ENCODE peak calls at places on chromosomes 11 and 22, in eight cellular contexts. One of them, this sample, is unnamed.

GRCh38 chr11:68890490-68891231 is 13.0 kb downstream of the MRPL21 start:
- DNase-seq in lower lobe of right lung: peak
- DNase-seq in hepatocyte: peak
- DNase-seq in choroid plexus epithelial cell: peak
- DNase-seq in SK-N-SH: peak
- DNase-seq in AG09309: peak
- DNase-seq in bronchial epithelial cell: no peak
- DNase-seq in astrocyte of the cerebellum: peak
- DNase-seq in this sample: peak

GRCh38 chr11:31968774-31969433 is 122.0 kb upstream of the RCN1 start:
- DNase-seq in lower lobe of right lung: no peak
- DNase-seq in hepatocyte: peak
- DNase-seq in choroid plexus epithelial cell: peak
- DNase-seq in SK-N-SH: peak
- DNase-seq in AG09309: peak
- DNase-seq in bronchial epithelial cell: peak
- DNase-seq in astrocyte of the cerebellum: peak
- DNase-seq in this sample: peak

GRCh38 chr11:130721736-130722135 is 194.5 kb downstream of the SNX19 start:
- DNase-seq in lower lobe of right lung: no peak
- DNase-seq in hepatocyte: no peak
- DNase-seq in choroid plexus epithelial cell: peak
- DNase-seq in SK-N-SH: no peak
- DNase-seq in AG09309: no peak
- DNase-seq in bronchial epithelial cell: peak
- DNase-seq in astrocyte of the cerebellum: no peak
- DNase-seq in this sample: peak

GRCh38 chr11:124302756-124303155 is 11.0 kb downstream of the OR8D1 start:
- DNase-seq in lower lobe of right lung: no peak
- DNase-seq in hepatocyte: no peak
- DNase-seq in choroid plexus epithelial cell: peak
- DNase-seq in SK-N-SH: no peak
- DNase-seq in AG09309: no peak
- DNase-seq in bronchial epithelial cell: no peak
- DNase-seq in astrocyte of the cerebellum: no peak
- DNase-seq in this sample: peak

GRCh38 chr11:129749141-129749540 is 66.5 kb upstream of the TMEM45B start:
- DNase-seq in lower lobe of right lung: no peak
- DNase-seq in hepatocyte: no peak
- DNase-seq in choroid plexus epithelial cell: no peak
- DNase-seq in SK-N-SH: no peak
- DNase-seq in AG09309: no peak
- DNase-seq in bronchial epithelial cell: no peak
- DNase-seq in astrocyte of the cerebellum: no peak
- DNase-seq in this sample: no peak

GRCh38 chr22:17303840-17304779 is 65.2 kb upstream of the CECR2 start:
- DNase-seq in lower lobe of right lung: no peak
- DNase-seq in hepatocyte: no peak
- DNase-seq in choroid plexus epithelial cell: no peak
- DNase-seq in SK-N-SH: no peak
- DNase-seq in AG09309: no peak
- DNase-seq in bronchial epithelial cell: no peak
- DNase-seq in astrocyte of the cerebellum: no peak
- DNase-seq in this sample: no peak

GRCh38 chr11:23164022-23164421 is 303.7 kb upstream of the CCDC179 start:
- DNase-seq in lower lobe of right lung: no peak
- DNase-seq in hepatocyte: no peak
- DNase-seq in choroid plexus epithelial cell: no peak
- DNase-seq in SK-N-SH: no peak
- DNase-seq in AG09309: no peak
- DNase-seq in bronchial epithelial cell: no peak
- DNase-seq in astrocyte of the cerebellum: no peak
- DNase-seq in this sample: no peak

GRCh38 chr22:19713650-19714319 is 518 bp upstream of the SEPTIN5 start:
- DNase-seq in lower lobe of right lung: no peak
- DNase-seq in hepatocyte: peak
- DNase-seq in choroid plexus epithelial cell: no peak
- DNase-seq in SK-N-SH: peak
- DNase-seq in AG09309: no peak
- DNase-seq in bronchial epithelial cell: no peak
- DNase-seq in astrocyte of the cerebellum: no peak
- DNase-seq in this sample: no peak

GRCh38 chr11:4093519-4094347 is 866 bp upstream of the RRM1 start:
- DNase-seq in lower lobe of right lung: no peak
- DNase-seq in hepatocyte: no peak
- DNase-seq in choroid plexus epithelial cell: no peak
- DNase-seq in SK-N-SH: no peak
- DNase-seq in AG09309: no peak
- DNase-seq in bronchial epithelial cell: peak
- DNase-seq in astrocyte of the cerebellum: no peak
- DNase-seq in this sample: peak

GRCh38 chr11:1116666-1117390 is 40.9 kb upstream of the MUC5AC start:
- DNase-seq in lower lobe of right lung: no peak
- DNase-seq in hepatocyte: no peak
- DNase-seq in choroid plexus epithelial cell: no peak
- DNase-seq in SK-N-SH: no peak
- DNase-seq in AG09309: no peak
- DNase-seq in bronchial epithelial cell: no peak
- DNase-seq in astrocyte of the cerebellum: no peak
- DNase-seq in this sample: no peak

GRCh38 chr11:69000831-69001245 is 12.2 kb downstream of the MRGPRF start:
- DNase-seq in lower lobe of right lung: peak
- DNase-seq in hepatocyte: peak
- DNase-seq in choroid plexus epithelial cell: peak
- DNase-seq in SK-N-SH: peak
- DNase-seq in AG09309: peak
- DNase-seq in bronchial epithelial cell: peak
- DNase-seq in astrocyte of the cerebellum: peak
- DNase-seq in this sample: peak

GRCh38 chr11:10181811-10182210 is 112.2 kb downstream of the SBF2 start:
- DNase-seq in lower lobe of right lung: no peak
- DNase-seq in hepatocyte: peak
- DNase-seq in choroid plexus epithelial cell: peak
- DNase-seq in SK-N-SH: peak
- DNase-seq in AG09309: peak
- DNase-seq in bronchial epithelial cell: peak
- DNase-seq in astrocyte of the cerebellum: peak
- DNase-seq in this sample: peak

GRCh38 chr22:30860176-30861105 is 108.1 kb downstream of the MORC2 start:
- DNase-seq in lower lobe of right lung: no peak
- DNase-seq in hepatocyte: peak
- DNase-seq in choroid plexus epithelial cell: no peak
- DNase-seq in SK-N-SH: peak
- DNase-seq in AG09309: no peak
- DNase-seq in bronchial epithelial cell: no peak
- DNase-seq in astrocyte of the cerebellum: no peak
- DNase-seq in this sample: no peak

GRCh38 chr11:3021125-3021524 is 29.0 kb upstream of the NAP1L4 start:
- DNase-seq in lower lobe of right lung: no peak
- DNase-seq in hepatocyte: peak
- DNase-seq in choroid plexus epithelial cell: peak
- DNase-seq in SK-N-SH: peak
- DNase-seq in AG09309: no peak
- DNase-seq in bronchial epithelial cell: peak
- DNase-seq in astrocyte of the cerebellum: no peak
- DNase-seq in this sample: peak

GRCh38 chr11:70603064-70603755 is 204.9 kb downstream of the CTTN start:
- DNase-seq in lower lobe of right lung: no peak
- DNase-seq in hepatocyte: no peak
- DNase-seq in choroid plexus epithelial cell: no peak
- DNase-seq in SK-N-SH: no peak
- DNase-seq in AG09309: no peak
- DNase-seq in bronchial epithelial cell: no peak
- DNase-seq in astrocyte of the cerebellum: no peak
- DNase-seq in this sample: no peak

GRCh38 chr11:65066805-65067291 is 8.5 kb upstream of the NAALADL1 start:
- DNase-seq in lower lobe of right lung: no peak
- DNase-seq in hepatocyte: no peak
- DNase-seq in choroid plexus epithelial cell: no peak
- DNase-seq in SK-N-SH: no peak
- DNase-seq in AG09309: no peak
- DNase-seq in bronchial epithelial cell: no peak
- DNase-seq in astrocyte of the cerebellum: no peak
- DNase-seq in this sample: no peak

GRCh38 chr11:58592760-58593472 is 14.1 kb downstream of the ZFP91 start:
- DNase-seq in lower lobe of right lung: no peak
- DNase-seq in hepatocyte: peak
- DNase-seq in choroid plexus epithelial cell: peak
- DNase-seq in SK-N-SH: no peak
- DNase-seq in AG09309: no peak
- DNase-seq in bronchial epithelial cell: peak
- DNase-seq in astrocyte of the cerebellum: no peak
- DNase-seq in this sample: no peak

GRCh38 chr11:94800394-94800793 is 32.2 kb downstream of the AMOTL1 start:
- DNase-seq in lower lobe of right lung: no peak
- DNase-seq in hepatocyte: peak
- DNase-seq in choroid plexus epithelial cell: no peak
- DNase-seq in SK-N-SH: no peak
- DNase-seq in AG09309: peak
- DNase-seq in bronchial epithelial cell: no peak
- DNase-seq in astrocyte of the cerebellum: peak
- DNase-seq in this sample: no peak

DNA sequence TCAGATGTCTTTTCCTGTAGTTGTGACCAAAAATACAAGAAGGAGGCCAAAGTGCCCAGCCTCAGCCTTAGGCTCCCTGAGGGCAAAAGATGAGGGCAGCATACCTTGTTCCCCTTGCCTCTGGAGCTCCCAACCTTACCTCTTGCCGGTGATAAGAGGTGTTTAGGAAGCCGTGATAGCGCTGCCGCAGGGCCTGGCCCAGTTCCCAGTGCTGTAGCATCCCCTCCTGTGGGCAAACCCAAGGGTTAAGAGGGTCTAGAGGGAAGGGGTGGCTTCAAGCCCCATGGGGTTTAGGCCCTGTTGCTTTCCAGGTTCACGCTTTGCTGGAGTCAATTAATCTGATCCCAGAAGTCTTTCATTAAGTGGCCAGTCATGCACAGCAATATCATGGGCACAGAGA is 1.1 kb downstream of the ACP2 start:
- DNase-seq in lower lobe of right lung: no peak
- DNase-seq in hepatocyte: no peak
- DNase-seq in choroid plexus epithelial cell: no peak
- DNase-seq in SK-N-SH: peak
- DNase-seq in AG09309: no peak
- DNase-seq in bronchial epithelial cell: no peak
- DNase-seq in astrocyte of the cerebellum: no peak
- DNase-seq in this sample: no peak
- H3K4me3 ChIP-seq in lower lobe of right lung: peak
- H3K4me3 ChIP-seq in hepatocyte: no peak
- H3K4me3 ChIP-seq in choroid plexus epithelial cell: no peak
- H3K4me3 ChIP-seq in SK-N-SH: peak
- H3K4me3 ChIP-seq in AG09309: no peak
- H3K4me3 ChIP-seq in bronchial epithelial cell: no peak
- H3K4me3 ChIP-seq in astrocyte of the cerebellum: peak
- H3K4me3 ChIP-seq in this sample: no peak

GRCh38 chr11:75022289-75022688 is 33.6 kb downstream of the NEU3 start:
- DNase-seq in lower lobe of right lung: no peak
- DNase-seq in hepatocyte: no peak
- DNase-seq in choroid plexus epithelial cell: no peak
- DNase-seq in SK-N-SH: no peak
- DNase-seq in AG09309: no peak
- DNase-seq in bronchial epithelial cell: peak
- DNase-seq in astrocyte of the cerebellum: no peak
- DNase-seq in this sample: no peak
- TF ChIP-seq CTCF in lower lobe of right lung: no peak
- TF ChIP-seq CTCF in hepatocyte: no peak
- TF ChIP-seq CTCF in choroid plexus epithelial cell: no peak
- TF ChIP-seq CTCF in SK-N-SH: no peak
- TF ChIP-seq CTCF in AG09309: no peak
- TF ChIP-seq CTCF in bronchial epithelial cell: no peak
- TF ChIP-seq CTCF in astrocyte of the cerebellum: no peak
- TF ChIP-seq CTCF in this sample: no peak

DNA sequence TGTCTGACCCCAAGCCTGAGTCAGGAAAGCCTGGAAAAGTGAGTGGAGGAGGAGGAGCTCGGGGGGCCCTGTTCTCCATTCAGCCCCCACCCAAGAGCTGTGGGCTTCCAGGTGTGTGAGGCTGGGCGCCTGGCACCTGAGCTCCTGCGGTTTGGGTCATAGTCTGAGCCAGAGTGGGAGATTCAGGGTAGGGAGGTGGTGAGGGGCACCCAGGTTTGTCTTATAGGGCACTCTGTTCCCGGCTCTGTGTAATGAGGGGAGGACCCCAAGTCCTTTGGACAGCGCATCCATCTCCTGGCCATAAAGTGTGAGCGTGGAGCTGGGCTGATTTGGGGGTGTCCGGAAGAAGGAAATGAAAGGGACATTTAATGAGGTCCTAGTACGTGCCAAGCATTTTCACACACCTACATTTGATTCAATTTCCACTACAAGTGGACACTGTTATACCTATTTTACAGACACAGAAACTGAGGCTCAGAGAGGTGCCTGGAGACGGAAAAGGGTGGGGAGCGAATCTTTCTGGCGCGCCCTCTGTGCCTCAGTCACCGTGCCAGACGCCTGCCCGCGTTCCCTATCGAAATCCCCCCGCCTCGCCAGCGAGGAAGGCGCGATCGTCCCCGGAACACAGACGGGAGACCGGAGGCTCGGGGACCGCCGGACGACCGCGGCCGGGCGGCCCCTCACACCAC is 1.2 kb downstream of the NPTXR start:
- DNase-seq in lower lobe of right lung: no peak
- DNase-seq in hepatocyte: no peak
- DNase-seq in choroid plexus epithelial cell: no peak
- DNase-seq in SK-N-SH: no peak
- DNase-seq in AG09309: no peak
- DNase-seq in bronchial epithelial cell: no peak
- DNase-seq in astrocyte of the cerebellum: no peak
- DNase-seq in this sample: no peak
- H3K4me3 ChIP-seq in lower lobe of right lung: peak
- H3K4me3 ChIP-seq in hepatocyte: peak
- H3K4me3 ChIP-seq in choroid plexus epithelial cell: no peak
- H3K4me3 ChIP-seq in SK-N-SH: no peak
- H3K4me3 ChIP-seq in AG09309: no peak
- H3K4me3 ChIP-seq in bronchial epithelial cell: no peak
- H3K4me3 ChIP-seq in astrocyte of the cerebellum: peak
- H3K4me3 ChIP-seq in this sample: peak

GRCh38 chr11:101279728-101280127 is 150.1 kb upstream of the PGR start:
- DNase-seq in lower lobe of right lung: no peak
- DNase-seq in hepatocyte: no peak
- DNase-seq in choroid plexus epithelial cell: no peak
- DNase-seq in SK-N-SH: no peak
- DNase-seq in AG09309: no peak
- DNase-seq in bronchial epithelial cell: no peak
- DNase-seq in astrocyte of the cerebellum: no peak
- DNase-seq in this sample: no peak
- TF ChIP-seq CTCF in lower lobe of right lung: no peak
- TF ChIP-seq CTCF in hepatocyte: no peak
- TF ChIP-seq CTCF in choroid plexus epithelial cell: no peak
- TF ChIP-seq CTCF in SK-N-SH: no peak
- TF ChIP-seq CTCF in AG09309: no peak
- TF ChIP-seq CTCF in bronchial epithelial cell: no peak
- TF ChIP-seq CTCF in astrocyte of the cerebellum: no peak
- TF ChIP-seq CTCF in this sample: no peak